ENCODE peak calls at places on chromosomes 5 and 9, in six cellular contexts. Z, T, V, R, L and N are unnamed samples.

GRCh38 chr5:142689081-142689480 is 3.2 kb upstream of the FGF1 start:
- DNase-seq in Z (no peak), T (no peak), V (no peak), R (no peak), L (no peak), N (no peak)

GRCh38 chr5:16385516-16386090 is 80.0 kb downstream of the ZNF622 start:
- DNase-seq in Z (no peak), T (no peak), V (no peak), R (no peak), L (no peak), N (no peak)

GRCh38 chr9:1738511-1739100 is 276.5 kb upstream of the SMARCA2 start:
- DNase-seq in Z (no peak), T (no peak), V (no peak), R (no peak), L (no peak), N (no peak)

GRCh38 chr5:1368236-1368635 is 23.3 kb upstream of the CLPTM1L start:
- DNase-seq in Z (no peak), T (no peak), V (no peak), R (no peak), L (no peak), N (no peak)

GRCh38 chr5:102223542-102224444 is 72.3 kb downstream of the SLCO4C1 start:
- DNase-seq in Z (peak), T (peak), V (peak), R (no peak), L (no peak), N (peak)

GRCh38 chr5:42640835-42641234 is 115.8 kb upstream of the CCDC152 start:
- DNase-seq in Z (peak), T (no peak), V (no peak), R (no peak), L (no peak), N (no peak)

GRCh38 chr5:42718591-42718990 is 38.0 kb upstream of the CCDC152 start:
- DNase-seq in Z (peak), T (peak), V (peak), R (no peak), L (no peak), N (peak)

GRCh38 chr9:70883056-70883455 is 238.4 kb downstream of the TRPM3 start:
- DNase-seq in Z (no peak), T (no peak), V (peak), R (peak), L (no peak), N (peak)

GRCh38 chr5:55363861-55364260 is 56.1 kb downstream of the MTREX start:
- DNase-seq in Z (no peak), T (no peak), V (no peak), R (peak), L (no peak), N (no peak)

GRCh38 chr9:124259273-124260078 is 1.7 kb downstream of the NEK6 start:
- DNase-seq in Z (peak), T (no peak), V (peak), R (peak), L (no peak), N (no peak)

GRCh38 chr5:176955895-176956294 is 50.7 kb downstream of the UIMC1 start:
- DNase-seq in Z (peak), T (no peak), V (no peak), R (no peak), L (no peak), N (no peak)

GRCh38 chr5:132257131-132258101 is at the start of gene PDLIM4:
- DNase-seq in Z (no peak), T (no peak), V (peak), R (peak), L (no peak), N (no peak)

GRCh38 chr9:90245661-90246060 is 397.0 kb downstream of the DIRAS2 start:
- DNase-seq in Z (no peak), T (no peak), V (no peak), R (no peak), L (no peak), N (no peak)

GRCh38 chr5:162068412-162068811 is 839 bp downstream of the GABRG2 start:
- DNase-seq in Z (peak), T (no peak), V (peak), R (peak), L (no peak), N (peak)

GRCh38 chr9:100057624-100058023 is 41.2 kb downstream of the ERP44 start:
- DNase-seq in Z (no peak), T (no peak), V (no peak), R (no peak), L (no peak), N (no peak)

GRCh38 chr5:150587830-150588494 is 52.5 kb upstream of the SYNPO start:
- DNase-seq in Z (peak), T (no peak), V (no peak), R (no peak), L (no peak), N (no peak)

GRCh38 chr9:126373241-126373640 is 46.6 kb downstream of the MVB12B start:
- DNase-seq in Z (peak), T (no peak), V (peak), R (no peak), L (no peak), N (peak)

GRCh38 chr5:115168829-115169391 is 798 bp downstream of the TRIM36 start:
- DNase-seq in Z (no peak), T (peak), V (peak), R (no peak), L (no peak), N (no peak)

GRCh38 chr5:14778789-14779070 is 92.8 kb downstream of the ANKH start:
- DNase-seq in Z (no peak), T (no peak), V (no peak), R (no peak), L (no peak), N (no peak)

GRCh38 chr5:127186657-127187056 is 103.9 kb upstream of the MEGF10 start:
- DNase-seq in Z (no peak), T (no peak), V (no peak), R (no peak), L (no peak), N (peak)

GRCh38 chr5:138282918-138283742 is 8.7 kb upstream of the GFRA3 start:
- DNase-seq in Z (peak), T (no peak), V (peak), R (peak), L (no peak), N (peak)

GRCh38 chr5:15142458-15142857 is 270.9 kb upstream of the ANKH start:
- DNase-seq in Z (no peak), T (no peak), V (no peak), R (no peak), L (no peak), N (no peak)

GRCh38 chr5:157484768-157485167 is 24.8 kb downstream of the NIPAL4 start:
- DNase-seq in Z (no peak), T (no peak), V (no peak), R (peak), L (peak), N (no peak)

GRCh38 chr5:129271309-129271708 is 176.8 kb downstream of the ISOC1 start:
- DNase-seq in Z (peak), T (no peak), V (peak), R (no peak), L (no peak), N (no peak)

GRCh38 chr5:147935032-147935431 is 28.7 kb upstream of the C5orf46 start:
- DNase-seq in Z (peak), T (no peak), V (peak), R (peak), L (no peak), N (no peak)

GRCh38 chr5:93088997-93089396 is 492.0 kb downstream of the NR2F1-AS1 start:
- DNase-seq in Z (no peak), T (no peak), V (no peak), R (no peak), L (no peak), N (no peak)

GRCh38 chr5:157506981-157507780 is 47.2 kb downstream of the NIPAL4 start:
- DNase-seq in Z (peak), T (no peak), V (no peak), R (no peak), L (no peak), N (peak)

GRCh38 chr5:109388407-109388806 is 21.4 kb downstream of the PJA2 start:
- DNase-seq in Z (peak), T (no peak), V (no peak), R (peak), L (no peak), N (no peak)

GRCh38 chr9:106616026-106616425 is 246.9 kb upstream of the ZNF462 start:
- DNase-seq in Z (no peak), T (no peak), V (no peak), R (no peak), L (no peak), N (no peak)

GRCh38 chr9:112176410-112177010 is 1.4 kb upstream of the SUSD1 start:
- DNase-seq in Z (no peak), T (no peak), V (peak), R (no peak), L (no peak), N (no peak)

GRCh38 chr9:109232449-109232848 is 65.4 kb upstream of the FRRS1L start:
- DNase-seq in Z (peak), T (no peak), V (no peak), R (no peak), L (no peak), N (no peak)